ENCODE peak calls at places on chromosomes 4 and X, in nine cellular contexts. One of them, this sample, is unnamed.

GRCh38 chr4:14837860-14838259 is 164.4 kb upstream of the CPEB2 start:
- DNase-seq in sciatic nerve: no peak
- DNase-seq in neuronal stem cell: no peak
- DNase-seq in MM.1S: no peak
- DNase-seq in G401: no peak
- DNase-seq in WTC11: peak; percentile 19
- DNase-seq in RWPE1: no peak
- DNase-seq in posterior vena cava: no peak
- DNase-seq in stomach: no peak
- DNase-seq in this sample: no peak

GRCh38 chrX:9163153-9163790 is 129.3 kb upstream of the FAM9B start:
- DNase-seq in sciatic nerve: no peak
- DNase-seq in neuronal stem cell: no peak
- DNase-seq in MM.1S: no peak
- DNase-seq in G401: no peak
- DNase-seq in WTC11: no peak
- DNase-seq in RWPE1: no peak
- DNase-seq in posterior vena cava: no peak
- DNase-seq in stomach: no peak
- DNase-seq in this sample: no peak

GRCh38 chrX:150704030-150704613 is 10.9 kb downstream of the MTMR1 start:
- DNase-seq in sciatic nerve: no peak
- DNase-seq in neuronal stem cell: no peak
- DNase-seq in MM.1S: no peak
- DNase-seq in G401: no peak
- DNase-seq in WTC11: no peak
- DNase-seq in RWPE1: no peak
- DNase-seq in posterior vena cava: no peak
- DNase-seq in stomach: no peak
- DNase-seq in this sample: no peak

GRCh38 chr4:20086768-20087167 is 164.9 kb upstream of the SLIT2 start:
- DNase-seq in sciatic nerve: no peak
- DNase-seq in neuronal stem cell: no peak
- DNase-seq in MM.1S: no peak
- DNase-seq in G401: no peak
- DNase-seq in WTC11: no peak
- DNase-seq in RWPE1: no peak
- DNase-seq in posterior vena cava: no peak
- DNase-seq in stomach: no peak
- DNase-seq in this sample: no peak

GRCh38 chr4:89939464-89939863 is 44.8 kb downstream of the MMRN1 start:
- DNase-seq in sciatic nerve: no peak
- DNase-seq in neuronal stem cell: no peak
- DNase-seq in MM.1S: peak; percentile 61
- DNase-seq in G401: no peak
- DNase-seq in WTC11: no peak
- DNase-seq in RWPE1: no peak
- DNase-seq in posterior vena cava: no peak
- DNase-seq in stomach: no peak
- DNase-seq in this sample: no peak

GRCh38 chr4:141309864-141310263 is 89.2 kb downstream of the ZNF330 start:
- DNase-seq in sciatic nerve: no peak
- DNase-seq in neuronal stem cell: no peak
- DNase-seq in MM.1S: no peak
- DNase-seq in G401: no peak
- DNase-seq in WTC11: no peak
- DNase-seq in RWPE1: no peak
- DNase-seq in posterior vena cava: no peak
- DNase-seq in stomach: no peak
- DNase-seq in this sample: no peak

GRCh38 chrX:45714864-45715263 is 514.2 kb upstream of the DIPK2B start:
- DNase-seq in sciatic nerve: no peak
- DNase-seq in neuronal stem cell: no peak
- DNase-seq in MM.1S: no peak
- DNase-seq in G401: no peak
- DNase-seq in WTC11: no peak
- DNase-seq in RWPE1: no peak
- DNase-seq in posterior vena cava: no peak
- DNase-seq in stomach: no peak
- DNase-seq in this sample: peak; percentile 3

GRCh38 chr4:184168406-184169019 is 49.2 kb downstream of the ENPP6 start:
- DNase-seq in sciatic nerve: peak; percentile 87
- DNase-seq in neuronal stem cell: peak; percentile 64
- DNase-seq in MM.1S: peak; percentile 61
- DNase-seq in G401: peak; percentile 69
- DNase-seq in WTC11: peak; percentile 88
- DNase-seq in RWPE1: peak; percentile 59
- DNase-seq in posterior vena cava: peak; percentile 94
- DNase-seq in stomach: peak; percentile 81
- DNase-seq in this sample: peak; percentile 87

GRCh38 chr4:8578717-8579116 is 1.5 kb upstream of the GPR78 start:
- DNase-seq in sciatic nerve: no peak
- DNase-seq in neuronal stem cell: no peak
- DNase-seq in MM.1S: no peak
- DNase-seq in G401: no peak
- DNase-seq in WTC11: no peak
- DNase-seq in RWPE1: no peak
- DNase-seq in posterior vena cava: peak; percentile 47
- DNase-seq in stomach: no peak
- DNase-seq in this sample: no peak

GRCh38 chr4:16636911-16637630 is 261.4 kb downstream of the LDB2 start:
- DNase-seq in sciatic nerve: no peak
- DNase-seq in neuronal stem cell: no peak
- DNase-seq in MM.1S: no peak
- DNase-seq in G401: no peak
- DNase-seq in WTC11: no peak
- DNase-seq in RWPE1: no peak
- DNase-seq in posterior vena cava: no peak
- DNase-seq in stomach: no peak
- DNase-seq in this sample: no peak

GRCh38 chr4:109434007-109434792 is 585 bp downstream of the SEC24B start:
- DNase-seq in sciatic nerve: peak; percentile 69
- DNase-seq in neuronal stem cell: peak; percentile 14
- DNase-seq in MM.1S: peak; percentile 19
- DNase-seq in G401: peak; percentile 44
- DNase-seq in WTC11: peak; percentile 30
- DNase-seq in RWPE1: no peak
- DNase-seq in posterior vena cava: peak; percentile 84
- DNase-seq in stomach: peak; percentile 46
- DNase-seq in this sample: peak; percentile 33

GRCh38 chr4:183434264-183435045 is 10.0 kb upstream of the CDKN2AIP start:
- DNase-seq in sciatic nerve: no peak
- DNase-seq in neuronal stem cell: no peak
- DNase-seq in MM.1S: no peak
- DNase-seq in G401: no peak
- DNase-seq in WTC11: no peak
- DNase-seq in RWPE1: no peak
- DNase-seq in posterior vena cava: no peak
- DNase-seq in stomach: no peak
- DNase-seq in this sample: no peak

GRCh38 chr4:133865606-133866327 is 335.8 kb downstream of the PABPC4L start:
- DNase-seq in sciatic nerve: no peak
- DNase-seq in neuronal stem cell: peak; percentile 14
- DNase-seq in MM.1S: no peak
- DNase-seq in G401: no peak
- DNase-seq in WTC11: no peak
- DNase-seq in RWPE1: peak; percentile 51
- DNase-seq in posterior vena cava: no peak
- DNase-seq in stomach: no peak
- DNase-seq in this sample: no peak

GRCh38 chrX:98523026-98523425 is 1639.3 kb downstream of the RPA4 start:
- DNase-seq in sciatic nerve: no peak
- DNase-seq in neuronal stem cell: no peak
- DNase-seq in MM.1S: no peak
- DNase-seq in G401: no peak
- DNase-seq in WTC11: no peak
- DNase-seq in RWPE1: no peak
- DNase-seq in posterior vena cava: no peak
- DNase-seq in stomach: no peak
- DNase-seq in this sample: no peak

GRCh38 chrX:15946783-15947550 is 92.4 kb upstream of the AP1S2 start:
- DNase-seq in sciatic nerve: no peak
- DNase-seq in neuronal stem cell: no peak
- DNase-seq in MM.1S: no peak
- DNase-seq in G401: no peak
- DNase-seq in WTC11: no peak
- DNase-seq in RWPE1: peak; percentile 49
- DNase-seq in posterior vena cava: no peak
- DNase-seq in stomach: no peak
- DNase-seq in this sample: no peak

GRCh38 chr4:10619220-10619619 is 65.3 kb downstream of the CLNK start:
- DNase-seq in sciatic nerve: no peak
- DNase-seq in neuronal stem cell: no peak
- DNase-seq in MM.1S: no peak
- DNase-seq in G401: peak; percentile 84
- DNase-seq in WTC11: no peak
- DNase-seq in RWPE1: peak; percentile 5
- DNase-seq in posterior vena cava: no peak
- DNase-seq in stomach: peak; percentile 61
- DNase-seq in this sample: no peak

GRCh38 chr4:60923075-60923474 is 277.1 kb upstream of the ADGRL3 start:
- DNase-seq in sciatic nerve: no peak
- DNase-seq in neuronal stem cell: no peak
- DNase-seq in MM.1S: no peak
- DNase-seq in G401: no peak
- DNase-seq in WTC11: no peak
- DNase-seq in RWPE1: no peak
- DNase-seq in posterior vena cava: no peak
- DNase-seq in stomach: no peak
- DNase-seq in this sample: no peak

This sample was measured in Ammon's horn.